ENCODE peak calls at places on chromosomes 3 and 15, in four cellular contexts. L is A549, C is transverse colon, F is Peyer's patch. E is an unnamed sample.

GRCh38 chr3:165082632-165083031 is 4.3 kb upstream of the SI start:
- DNase-seq in L (no peak), C (no peak), F (no peak), E (no peak)

GRCh38 chr15:69463182-69463756 is 10.7 kb downstream of the RPLP1 start:
- DNase-seq in C (no peak), L (no peak), F (no peak), E (no peak)

GRCh38 chr3:126005951-126006350 is 37.0 kb downstream of the ROPN1B start:
- DNase-seq in L (no peak), F (no peak), C (no peak), E (no peak)

GRCh38 chr15:26667222-26667988 is 105.5 kb downstream of the GABRB3 start:
- DNase-seq in C (no peak), F (no peak), L (no peak), E (no peak)

GRCh38 chr3:156606729-156607128 is 51.8 kb upstream of the SSR3 start:
- DNase-seq in L (no peak), F (no peak), C (no peak), E (no peak)

GRCh38 chr15:49887604-49888340 is 231.3 kb downstream of the ATP8B4 start:
- DNase-seq in F (no peak), C (no peak), L (no peak), E (no peak)

GRCh38 chr15:59185725-59186124 is 20.9 kb upstream of the LDHAL6B start:
- DNase-seq in F (no peak), L (no peak), C (no peak), E (no peak)

GRCh38 chr3:110583373-110583935 is 488.2 kb upstream of the NECTIN3 start:
- DNase-seq in F (no peak), C (no peak), L (no peak), E (no peak)

GRCh38 chr3:58355174-58355573 is 22.5 kb downstream of the PXK start:
- DNase-seq in C (no peak), L (no peak), F (no peak), E (no peak)

GRCh38 chr3:28240440-28240839 is 979 bp upstream of the CMC1 start:
- DNase-seq in L (no peak), C (no peak), F (no peak), E (no peak)

GRCh38 chr3:159448902-159449301 is 539.7 kb upstream of the IL12A start:
- DNase-seq in C (no peak), F (no peak), L (no peak), E (no peak)

GRCh38 chr3:111338059-111338698 is 203.8 kb upstream of the CD96 start:
- DNase-seq in F (no peak), C (peak), L (peak), E (no peak)

GRCh38 chr3:102471001-102471400 is 36.2 kb downstream of the ZPLD1 start:
- DNase-seq in L (no peak), C (no peak), F (no peak), E (no peak)

GRCh38 chr15:50685976-50686467 is 575 bp downstream of the TRPM7 start:
- DNase-seq in F (no peak), L (peak), C (peak), E (peak)

GRCh38 chr3:128784228-128784627 is 58.2 kb downstream of the RAB7A start:
- DNase-seq in F (no peak), C (no peak), L (peak), E (no peak)

GRCh38 chr15:33310481-33311311 is at the start of gene RYR3:
- DNase-seq in F (no peak), L (no peak), C (no peak), E (no peak)

GRCh38 chr3:194313642-194314430 is 37.3 kb downstream of the CPN2 start:
- DNase-seq in C (peak), L (no peak), F (peak), E (peak)

GRCh38 chr15:34512628-34513027 is 70.8 kb downstream of the GOLGA8B start:
- DNase-seq in L (no peak), F (no peak), C (no peak), E (no peak)

DNA sequence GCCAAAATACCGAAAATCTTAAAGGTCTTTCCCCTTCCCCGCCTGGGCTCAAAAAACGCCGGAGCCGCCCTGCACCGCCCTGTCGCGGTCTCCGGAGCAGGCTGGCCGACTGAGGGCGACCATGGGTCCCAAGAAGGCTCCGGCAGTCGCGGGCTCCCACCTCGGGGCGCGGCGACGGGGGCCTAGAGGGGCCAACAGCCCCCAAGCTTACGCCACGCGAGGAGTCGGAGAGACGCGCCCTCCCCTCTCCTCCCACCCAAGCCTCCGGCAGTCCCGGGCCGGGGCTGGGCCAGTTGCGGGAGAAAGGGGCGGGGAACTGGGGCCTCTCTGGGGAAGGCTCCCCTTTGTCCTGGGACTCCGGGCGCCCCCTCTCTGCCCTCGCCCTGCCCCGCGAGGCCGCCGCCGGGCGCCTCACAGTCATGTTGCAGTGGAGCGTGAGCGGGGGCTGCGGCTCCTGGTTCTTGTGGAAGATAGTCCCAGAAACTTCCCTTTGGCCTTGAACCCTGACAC is 69.1 kb downstream of the GOLGA8B start:
- DNase-seq in F (peak), L (peak), C (peak), E (peak)
- TF ChIP-seq POLR2A in F (no peak), L (no peak), C (no peak), E (no peak)

GRCh38 chr15:39745415-39745814 is 37.2 kb downstream of the FSIP1 start:
- DNase-seq in F (no peak), L (no peak), C (peak), E (no peak)

GRCh38 chr15:39746714-39747276 is 35.8 kb downstream of the FSIP1 start:
- DNase-seq in L (no peak), F (no peak), C (no peak), E (no peak)

GRCh38 chr15:39747326-39747725 is 35.3 kb downstream of the FSIP1 start:
- DNase-seq in C (no peak), F (no peak), L (no peak), E (no peak)

GRCh38 chr15:39746176-39746575 is 36.5 kb downstream of the FSIP1 start:
- DNase-seq in C (no peak), F (no peak), L (no peak), E (no peak)

DNA sequence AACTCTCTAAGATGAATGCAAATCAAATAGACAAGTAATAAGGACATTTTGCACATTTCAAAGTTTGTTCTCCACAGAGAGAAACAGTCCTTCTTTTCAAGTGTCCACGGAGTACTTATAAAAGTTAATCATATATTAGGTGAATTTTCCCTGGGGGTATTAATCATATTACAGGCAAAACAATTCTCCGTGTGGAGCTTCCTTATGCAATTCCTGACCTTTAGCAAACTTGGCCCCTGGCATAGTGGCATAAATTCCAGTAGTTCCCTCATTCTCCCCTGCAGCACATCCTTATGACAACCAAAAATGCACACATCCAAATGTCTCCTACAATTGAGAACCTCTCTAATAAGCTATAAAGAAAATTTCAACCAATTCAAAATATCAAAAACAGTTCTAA is 34.4 kb downstream of the FSIP1 start:
- DNase-seq in C (no peak), F (no peak), L (no peak), E (no peak)
- H3K4me3 ChIP-seq in C (no peak), F (no peak), L (no peak), E (no peak)

DNA sequence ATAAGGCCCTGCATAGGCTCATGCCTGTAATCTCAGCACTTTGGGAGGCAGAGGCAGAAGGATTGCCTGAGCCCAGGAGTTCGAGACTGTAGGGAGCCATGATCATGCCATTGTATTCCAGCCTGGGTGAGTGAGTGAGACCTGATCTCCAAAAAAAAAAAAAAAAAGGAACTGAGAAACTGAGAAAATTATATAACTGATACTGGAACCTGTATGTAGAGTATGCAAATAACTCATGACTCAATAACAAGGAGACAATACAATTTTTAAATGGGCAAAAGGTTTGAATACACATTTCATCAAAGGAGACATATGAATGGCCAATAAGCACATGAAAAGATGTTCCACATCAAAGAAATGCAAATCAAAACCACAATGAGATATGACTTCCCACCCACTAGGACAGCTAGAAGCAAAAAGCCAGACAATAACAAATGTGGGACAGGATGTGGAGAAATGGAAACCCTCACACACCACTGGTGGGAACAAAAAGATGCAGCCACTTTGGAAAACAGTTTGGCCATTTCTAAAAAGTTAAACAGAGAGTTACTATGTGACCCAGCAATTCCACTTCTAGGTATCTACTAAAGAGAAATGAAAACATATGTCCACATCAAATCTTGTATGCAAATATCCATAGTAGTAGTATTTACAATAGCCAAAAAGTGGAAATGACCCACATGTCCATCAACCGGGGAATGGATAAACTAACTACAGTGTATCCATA is 70.7 kb downstream of the IQSEC1 start:
- DNase-seq in F (peak), C (peak), L (no peak), E (no peak)
- TF ChIP-seq POLR2A in F (no peak), C (no peak), L (no peak), E (no peak)

GRCh38 chr3:170589113-170589512 is 3.2 kb upstream of the SLC7A14 start:
- DNase-seq in C (no peak), F (no peak), L (no peak), E (no peak)

GRCh38 chr3:170585937-170586310 is at the start of gene SLC7A14:
- DNase-seq in L (no peak), C (no peak), F (no peak), E (no peak)

GRCh38 chr3:170579646-170580045 is 6.2 kb downstream of the SLC7A14 start:
- DNase-seq in F (no peak), C (no peak), L (no peak), E (no peak)

GRCh38 chr3:170584585-170585007 is 1.3 kb downstream of the SLC7A14 start:
- DNase-seq in C (peak), F (peak), L (peak), E (peak)

DNA sequence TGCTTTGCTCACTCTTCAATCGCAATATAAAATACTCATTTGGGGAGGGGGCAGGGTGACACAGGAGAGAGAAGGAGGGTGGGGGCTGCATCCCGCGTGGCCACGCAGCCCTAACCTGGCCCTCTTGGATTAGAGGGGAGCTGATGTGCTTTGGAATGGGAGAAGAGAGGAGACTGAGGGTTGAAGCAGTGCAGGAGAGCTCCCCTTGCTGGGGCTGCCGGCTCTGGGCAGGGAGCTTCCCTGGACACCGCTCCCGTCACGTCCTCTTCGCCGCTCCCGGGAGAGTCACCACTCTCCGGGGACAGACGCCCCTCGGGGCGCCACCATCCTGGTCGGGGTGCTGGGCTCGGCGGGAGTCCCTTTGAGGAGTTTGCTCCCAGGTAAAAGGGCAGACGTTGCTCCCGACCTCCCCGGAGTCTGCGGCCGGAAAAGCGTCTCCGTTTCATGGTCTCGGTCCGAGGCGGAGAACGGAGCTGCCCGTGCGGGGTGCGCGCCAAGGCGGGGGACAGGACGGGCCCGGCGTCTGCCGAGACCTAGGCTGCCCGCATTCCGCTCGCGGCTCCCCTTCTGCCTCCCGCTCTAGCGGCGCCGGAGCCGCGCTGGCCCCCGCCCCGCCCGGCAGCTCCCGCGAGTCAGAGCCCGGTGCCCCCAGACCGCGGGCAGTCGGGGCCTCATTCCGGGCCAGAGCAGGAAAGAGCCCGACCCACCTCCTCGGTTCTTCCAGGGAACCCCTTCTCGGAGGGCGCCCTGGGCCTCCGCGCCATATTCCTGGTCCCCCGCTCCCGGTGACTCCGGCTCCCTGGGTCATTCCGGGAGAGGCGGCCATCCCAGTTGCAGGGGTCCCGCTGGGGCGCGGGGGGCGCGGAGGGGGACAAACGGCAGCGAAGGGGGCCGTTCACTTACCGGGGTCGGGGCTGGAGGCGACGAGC is 603 bp downstream of the SLC7A14 start:
- DNase-seq in F (no peak), L (no peak), C (no peak), E (no peak)
- H3K4me3 ChIP-seq in F (no peak), L (no peak), C (no peak), E (no peak)

DNA sequence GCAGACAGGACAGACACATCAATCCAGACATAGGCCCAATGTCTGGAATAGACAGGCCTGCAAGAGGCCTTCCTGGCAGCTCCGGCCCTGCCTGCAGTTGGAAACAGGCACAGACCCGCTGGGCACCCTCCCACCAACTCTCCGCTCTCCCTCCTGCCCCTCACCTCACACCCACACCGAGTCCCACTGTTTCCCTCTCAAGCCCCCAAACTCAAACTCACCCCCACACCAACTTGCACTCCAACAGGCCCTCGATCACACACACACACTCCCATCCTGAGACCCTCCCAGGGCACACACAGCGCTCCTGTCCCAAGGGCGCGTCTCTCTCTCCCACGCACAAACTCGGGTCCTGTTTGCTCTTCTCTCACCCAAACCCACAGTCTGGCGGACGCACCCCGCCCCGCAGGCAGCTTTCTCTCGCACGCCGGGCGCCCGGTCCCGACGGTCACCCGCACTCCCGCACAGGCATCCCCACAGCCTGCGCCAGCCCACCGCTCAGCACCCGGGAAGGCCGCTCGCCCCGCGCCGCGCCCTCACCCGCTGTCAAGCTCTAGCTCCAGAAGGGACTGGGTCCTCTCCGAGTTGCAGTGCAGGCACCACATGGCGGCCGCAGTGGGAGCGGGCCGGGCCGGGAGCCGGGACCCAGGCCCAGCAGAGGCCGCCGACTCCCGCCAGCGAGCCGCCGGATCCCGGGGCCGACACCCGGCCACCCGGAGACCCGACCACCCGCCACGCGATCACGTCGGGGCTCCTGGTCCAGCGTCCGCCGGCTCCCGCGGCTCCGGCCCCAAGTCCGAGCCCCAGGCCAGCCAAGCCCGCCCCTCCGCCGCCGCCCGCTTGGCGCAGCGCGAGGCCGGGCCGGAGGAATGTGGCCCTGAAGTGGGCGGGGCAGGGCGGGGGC is 106.1 kb downstream of the IQSEC1 start:
- DNase-seq in L (peak), C (peak), F (no peak), E (peak)
- TF ChIP-seq POLR2A in L (peak), C (peak), F (no peak), E (peak)

GRCh38 chr3:144431134-144431533 is 459.5 kb downstream of the DIPK2A start:
- DNase-seq in L (no peak), C (no peak), F (no peak), E (no peak)

GRCh38 chr3:144437989-144438388 is 466.4 kb downstream of the DIPK2A start:
- DNase-seq in L (no peak), C (no peak), F (no peak), E (no peak)

GRCh38 chr3:144429719-144430121 is 458.1 kb downstream of the DIPK2A start:
- DNase-seq in C (no peak), F (no peak), L (no peak), E (no peak)

GRCh38 chr3:144433006-144433405 is 461.4 kb downstream of the DIPK2A start:
- DNase-seq in L (no peak), F (no peak), C (no peak), E (no peak)
- H3K4me3 ChIP-seq in L (no peak), F (no peak), C (no peak), E (no peak)

DNA sequence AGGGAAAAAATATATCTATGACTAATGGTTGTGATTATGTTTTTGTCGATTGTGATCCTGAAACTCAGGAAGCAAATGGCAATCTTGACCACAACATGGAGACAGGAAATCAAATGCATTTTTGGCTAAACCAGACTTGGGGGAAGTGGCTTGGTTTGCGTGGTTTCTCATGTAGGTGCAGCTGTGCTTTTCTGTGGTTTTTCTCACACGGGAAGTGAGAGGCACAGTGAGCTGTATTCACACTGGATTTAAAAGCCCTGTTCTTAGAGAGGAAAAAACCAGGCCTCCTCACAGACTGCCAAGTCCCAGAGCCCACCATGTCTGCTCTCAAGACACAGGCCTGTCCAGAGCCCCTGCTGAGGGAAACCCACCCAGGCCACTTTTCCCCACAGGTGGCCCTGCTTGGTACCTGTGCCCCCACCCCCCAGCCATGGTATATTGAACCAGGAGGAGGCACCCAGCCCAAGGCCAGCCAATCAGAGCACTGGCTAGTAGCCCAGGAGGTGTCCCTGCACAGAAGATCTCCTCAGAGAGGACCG is 46.2 kb downstream of the BTD start:
- DNase-seq in C (peak), L (no peak), F (no peak), E (no peak)
- TF ChIP-seq POLR2A in C (no peak), L (no peak), F (no peak), E (no peak)

DNA sequence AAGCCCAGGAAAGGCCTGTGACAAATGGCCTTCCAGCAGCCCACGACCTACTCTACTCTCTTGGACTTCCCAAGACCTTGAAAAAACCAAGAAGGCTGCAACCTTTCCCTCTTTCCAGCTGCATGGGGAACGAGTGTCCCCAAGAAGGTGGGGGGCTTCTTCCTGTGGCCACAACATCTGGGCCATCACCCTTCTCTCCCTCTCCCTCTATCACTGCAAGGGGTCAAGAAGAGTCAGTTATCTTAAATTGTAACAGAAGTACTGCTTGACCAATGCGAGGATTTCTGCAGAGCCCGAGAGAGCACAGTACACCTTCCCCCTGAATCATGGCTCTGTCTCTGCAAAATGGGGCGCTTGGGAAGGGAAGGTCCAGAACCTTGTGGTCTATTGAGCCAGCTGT is 63.7 kb upstream of the ACAN start:
- DNase-seq in C (no peak), L (no peak), F (no peak), E (no peak)
- H3K4me3 ChIP-seq in C (no peak), L (no peak), F (no peak), E (no peak)

DNA sequence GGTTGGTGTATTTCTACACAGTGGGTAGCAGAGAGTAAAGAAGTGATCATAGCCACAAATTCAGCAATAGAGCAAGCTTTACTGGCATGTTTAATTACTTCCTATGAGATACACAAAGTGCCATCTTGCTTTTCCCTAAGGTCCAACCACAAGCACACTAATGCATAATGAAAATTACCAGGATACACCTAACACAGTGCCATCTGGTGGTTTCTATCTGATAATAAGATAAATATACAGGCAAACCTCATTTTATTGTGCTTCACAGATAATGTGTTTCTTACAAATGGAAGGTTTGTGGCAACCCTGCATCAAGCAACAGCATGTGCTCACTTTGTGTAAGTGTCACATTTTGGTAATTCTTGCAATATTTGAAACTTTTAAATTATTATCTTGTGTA is 223.0 kb downstream of the NSUN3 start:
- DNase-seq in C (no peak), F (no peak), L (no peak), E (no peak)
- TF ChIP-seq POLR2A in C (no peak), F (no peak), L (no peak), E (no peak)